ENCODE peak calls at places on chromosome 14, in seven cellular contexts. B is GOT3, X is PC-9, C is left cardiac atrium, L is left ventricle myocardium superior, R is ACHN, T is GM13977. H is an unnamed sample.

GRCh38 chr14:105472496-105472991 is 2.1 kb upstream of the CRIP2 start:
- DNase-seq in X (peak), B (no peak), L (peak), R (no peak), C (peak), T (no peak), H (no peak)

GRCh38 chr14:75995372-75996041 is 9.9 kb downstream of the IFT43 start:
- DNase-seq in B (no peak), X (no peak), C (peak), T (no peak), R (no peak), L (peak), H (no peak)

GRCh38 chr14:32545109-32545857 is 216.2 kb downstream of the AKAP6 start:
- DNase-seq in R (no peak), C (no peak), L (no peak), B (no peak), T (no peak), X (no peak), H (no peak)

GRCh38 chr14:85106491-85106890 is 423.5 kb upstream of the FLRT2 start:
- DNase-seq in X (no peak), R (no peak), L (no peak), T (no peak), B (no peak), C (no peak), H (no peak)

GRCh38 chr14:92511472-92512247 is 1.9 kb upstream of the RIN3 start:
- DNase-seq in R (peak), X (peak), T (no peak), B (no peak), L (no peak), C (no peak), H (no peak)

GRCh38 chr14:76408877-76409276 is 32.9 kb downstream of the ESRRB start:
- DNase-seq in R (no peak), X (no peak), T (no peak), L (no peak), C (no peak), B (no peak), H (no peak)

GRCh38 chr14:99520571-99521081 is 39.4 kb downstream of the CCNK start:
- DNase-seq in R (no peak), C (no peak), B (no peak), X (no peak), L (no peak), T (no peak), H (no peak)

GRCh38 chr14:65019944-65020566 is 33.4 kb downstream of the FNTB start:
- DNase-seq in L (no peak), C (no peak), T (peak), B (no peak), R (peak), X (peak), H (peak)

GRCh38 chr14:74977901-74978385 is 22.5 kb upstream of the PGF start:
- DNase-seq in B (no peak), C (no peak), L (no peak), X (no peak), T (no peak), R (no peak), H (no peak)

GRCh38 chr14:38391334-38391733 is 135.4 kb upstream of the CLEC14A start:
- DNase-seq in T (no peak), X (no peak), B (no peak), C (no peak), L (no peak), R (no peak), H (no peak)

GRCh38 chr14:77071938-77072388 is 26.1 kb upstream of the CIPC start:
- DNase-seq in C (no peak), B (no peak), T (no peak), L (no peak), X (peak), R (peak), H (no peak)

GRCh38 chr14:104321151-104322130 is 183.1 kb downstream of the KIF26A start:
- DNase-seq in R (no peak), C (no peak), X (no peak), B (no peak), L (no peak), T (no peak), H (no peak)

GRCh38 chr14:61517861-61518802 is 177.2 kb upstream of the HIF1A start:
- DNase-seq in C (no peak), B (no peak), X (no peak), L (peak), T (peak), R (no peak), H (no peak)

GRCh38 chr14:34699873-34700621 is 14.3 kb downstream of the CFL2 start:
- DNase-seq in R (peak), C (no peak), B (no peak), X (peak), T (no peak), L (no peak), H (no peak)

GRCh38 chr14:99236386-99237133 is 35.4 kb downstream of the BCL11B start:
- DNase-seq in R (no peak), X (no peak), L (no peak), C (no peak), T (no peak), B (no peak), H (no peak)

GRCh38 chr14:71070169-71070568 is 162.9 kb downstream of the PCNX1 start:
- DNase-seq in X (no peak), B (no peak), L (no peak), T (no peak), R (no peak), C (no peak), H (no peak)

GRCh38 chr14:89373185-89373584 is 43.8 kb downstream of the FOXN3 start:
- DNase-seq in X (no peak), C (no peak), B (no peak), R (no peak), T (no peak), L (no peak), H (no peak)

GRCh38 chr14:28773917-28774691 is 7.5 kb downstream of the FOXG1 start:
- DNase-seq in X (no peak), L (peak), T (no peak), C (no peak), B (peak), R (no peak), H (no peak)

GRCh38 chr14:27184371-27184901 is 586.6 kb upstream of the NOVA1 start:
- DNase-seq in B (no peak), R (no peak), X (no peak), T (no peak), C (no peak), L (no peak), H (no peak)

GRCh38 chr14:30064454-30064853 is 136.8 kb upstream of the PRKD1 start:
- DNase-seq in R (no peak), X (no peak), B (no peak), C (no peak), T (no peak), L (no peak), H (no peak)

GRCh38 chr14:64704743-64705405 is 650 bp downstream of the PLEKHG3 start:
- DNase-seq in T (no peak), R (peak), B (no peak), L (peak), C (no peak), X (no peak), H (no peak)

GRCh38 chr14:59570122-59570521 is 6.5 kb downstream of the CCDC175 start:
- DNase-seq in T (no peak), B (no peak), L (no peak), X (no peak), C (no peak), R (no peak), H (no peak)

GRCh38 chr14:44873536-44873935 is 88.2 kb downstream of the KLHL28 start:
- DNase-seq in C (no peak), B (no peak), L (no peak), X (no peak), T (no peak), R (no peak), H (no peak)

GRCh38 chr14:49553892-49554291 is 32.3 kb downstream of the RPS29 start:
- DNase-seq in C (no peak), B (no peak), X (no peak), R (no peak), T (no peak), L (no peak), H (no peak)

GRCh38 chr14:29039171-29039570 is 272.6 kb downstream of the FOXG1 start:
- DNase-seq in T (no peak), L (no peak), R (no peak), B (no peak), C (no peak), X (no peak), H (no peak)

GRCh38 chr14:33676135-33676566 is 274.7 kb downstream of the EGLN3 start:
- DNase-seq in T (no peak), C (peak), X (no peak), L (peak), B (no peak), R (peak), H (no peak)

GRCh38 chr14:91116913-91117588 is 3.2 kb downstream of the DGLUCY start:
- DNase-seq in R (no peak), L (no peak), C (no peak), X (no peak), T (no peak), B (no peak), H (no peak)

GRCh38 chr14:100846309-100846859 is 20.5 kb downstream of the MEG3 start:
- DNase-seq in R (no peak), C (peak), T (no peak), B (no peak), L (no peak), X (no peak), H (no peak)